ENCODE peak calls at places on chromosome 2, in six cellular contexts. F is tibial artery, C is Peyer's patch, E is IMR-90, S is hepatocyte, P is fibroblast of mammary gland. M is an unnamed sample.

GRCh38 chr2:28414583-28414982 is 21.9 kb downstream of the FOSL2 start:
- DNase-seq in S (no peak), F (no peak), E (no peak), C (no peak), P (no peak), M (no peak)

GRCh38 chr2:234437642-234438321 is 59.1 kb downstream of the ARL4C start:
- DNase-seq in P (no peak), E (no peak), S (no peak), F (no peak), C (no peak), M (no peak)

GRCh38 chr2:3222636-3223035 is 155.0 kb downstream of the EIPR1 start:
- DNase-seq in C (no peak), F (no peak), P (no peak), S (no peak), E (no peak), M (peak)

GRCh38 chr2:24124003-24124585 is 825 bp downstream of the FAM228B start:
- DNase-seq in E (peak), P (peak), C (no peak), S (no peak), F (no peak), M (no peak)

GRCh38 chr2:6506311-6507258 is 359.1 kb downstream of the CMPK2 start:
- DNase-seq in E (peak), P (peak), F (no peak), C (no peak), S (peak), M (no peak)

GRCh38 chr2:14633031-14633430 is 514 bp downstream of the LRATD1 start:
- DNase-seq in C (peak), S (peak), F (no peak), E (no peak), P (no peak), M (no peak)

GRCh38 chr2:183088061-183088460 is 9.5 kb downstream of the DUSP19 start:
- DNase-seq in C (no peak), S (no peak), P (no peak), E (no peak), F (no peak), M (no peak)

GRCh38 chr2:15943378-15943851 is 3.1 kb downstream of the MYCN start:
- DNase-seq in F (no peak), S (peak), E (no peak), P (no peak), C (no peak), M (no peak)

GRCh38 chr2:11698009-11698922 is 28.3 kb upstream of the NTSR2 start:
- DNase-seq in S (peak), F (peak), P (peak), C (peak), E (peak), M (no peak)

GRCh38 chr2:64781991-64782390 is 128.3 kb upstream of the SERTAD2 start:
- DNase-seq in E (peak), S (no peak), P (no peak), F (no peak), C (no peak), M (no peak)

GRCh38 chr2:30979822-30980245 is 158.4 kb downstream of the GALNT14 start:
- DNase-seq in C (no peak), P (peak), E (peak), F (peak), S (peak), M (no peak)

GRCh38 chr2:100610381-100610831 is 47.6 kb downstream of the PDCL3 start:
- DNase-seq in S (peak), C (peak), E (peak), P (peak), F (peak), M (no peak)

GRCh38 chr2:58842501-58843144 is 601.5 kb upstream of the FANCL start:
- DNase-seq in P (no peak), E (no peak), F (no peak), S (no peak), C (no peak), M (peak)

GRCh38 chr2:109069430-109070194 is 59.4 kb upstream of the SH3RF3 start:
- DNase-seq in F (no peak), E (no peak), C (peak), P (no peak), S (peak), M (no peak)

GRCh38 chr2:26184555-26185303 is 11.8 kb downstream of the GAREM2 start:
- DNase-seq in C (peak), P (peak), S (peak), E (peak), F (peak), M (no peak)

GRCh38 chr2:84779781-84780180 is 101.1 kb downstream of the TRABD2A start:
- DNase-seq in E (no peak), P (no peak), S (no peak), F (no peak), C (no peak), M (no peak)

GRCh38 chr2:231359948-231360347 is 35.6 kb upstream of the B3GNT7 start:
- DNase-seq in F (no peak), P (no peak), C (no peak), E (no peak), S (no peak), M (no peak)

GRCh38 chr2:120988051-120988707 is 252.5 kb downstream of the GLI2 start:
- DNase-seq in S (no peak), C (peak), E (no peak), F (peak), P (peak), M (no peak)

GRCh38 chr2:1675633-1676032 is 68.7 kb downstream of the PXDN start:
- DNase-seq in F (peak), S (no peak), E (peak), C (no peak), P (peak), M (no peak)
- TF ChIP-seq CTCF in F (no peak), S (no peak), E (peak), C (no peak), P (peak), M (no peak)

GRCh38 chr2:152337511-152337903 is 2.5 kb downstream of the FMNL2 start:
- DNase-seq in S (no peak), P (no peak), C (no peak), E (no peak), F (no peak), M (no peak)
- H3K4me3 ChIP-seq in S (peak), P (peak), C (no peak), E (no peak), F (peak), M (no peak)

GRCh38 chr2:88933980-88934379 is 242.5 kb downstream of the RPIA start:
- DNase-seq in F (no peak), C (no peak), P (peak), E (no peak), S (no peak), M (no peak)
- TF ChIP-seq CTCF in F (no peak), C (no peak), P (peak), E (no peak), S (no peak), M (no peak)

GRCh38 chr2:236549165-236549564 is 20.5 kb upstream of the ACKR3 start:
- DNase-seq in C (no peak), P (no peak), E (no peak), S (no peak), F (no peak), M (no peak)

GRCh38 chr2:236551843-236552542 is 17.6 kb upstream of the ACKR3 start:
- DNase-seq in P (no peak), F (no peak), S (no peak), C (no peak), E (no peak), M (no peak)

GRCh38 chr2:236550298-236550697 is 19.3 kb upstream of the ACKR3 start:
- DNase-seq in C (no peak), S (no peak), E (no peak), P (no peak), F (no peak), M (no peak)

GRCh38 chr2:236552586-236552985 is 17.0 kb upstream of the ACKR3 start:
- DNase-seq in C (no peak), S (no peak), F (no peak), E (no peak), P (no peak), M (no peak)

DNA sequence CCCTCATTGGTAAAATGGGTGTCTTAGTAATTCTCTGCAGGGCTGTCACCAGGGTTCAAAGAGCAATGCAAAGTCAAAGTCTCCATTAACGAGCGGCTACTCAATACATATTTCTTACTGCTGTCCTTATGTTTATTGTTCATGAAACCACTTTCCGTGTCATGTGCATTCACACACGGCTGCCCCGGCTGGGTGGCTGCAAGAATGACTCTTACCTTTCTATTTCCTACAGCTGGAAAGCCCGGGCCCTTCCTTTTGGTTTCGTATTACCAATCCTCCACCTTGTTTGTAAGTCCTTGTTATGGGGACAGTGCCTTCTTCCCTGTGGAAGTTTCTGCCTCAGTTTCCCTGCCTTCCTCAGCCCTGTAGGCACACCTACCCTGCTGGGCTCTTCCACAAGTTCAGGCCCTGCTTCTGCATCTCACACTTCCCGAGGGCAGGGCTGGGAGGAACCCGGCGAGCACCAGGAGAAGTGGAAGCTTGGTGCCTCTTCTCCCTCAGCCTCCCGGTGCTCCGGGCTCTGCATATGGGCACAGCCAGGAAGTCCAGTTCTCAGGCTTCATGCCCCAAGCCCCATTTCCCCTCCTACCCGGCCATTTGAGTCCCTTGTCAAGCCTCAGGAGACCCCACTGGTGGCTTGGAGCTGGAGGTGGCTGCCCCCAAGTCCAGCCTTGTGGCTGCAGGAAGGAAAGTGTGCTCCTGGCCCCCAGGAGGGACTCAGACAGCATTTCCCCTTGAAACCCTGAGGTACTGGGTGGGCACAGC is 18.7 kb upstream of the ACKR3 start:
- DNase-seq in S (no peak), P (no peak), E (no peak), F (no peak), C (peak), M (no peak)
- H3K4me3 ChIP-seq in S (no peak), P (no peak), E (no peak), F (no peak), C (no peak), M (no peak)